ENCODE peak calls at places on chromosomes 7 and 10, in seven cellular contexts. W is stimulated activated naive B cell treated with anti-CD40 and anti-IgM and Interleukin-4, amounts not matched to agents 10 μg/mL and 1 μg/mL and 100 μg/mL, for 72 hours; B is NCI-H446; T is activated CD4-positive, alpha-beta T cell treated with anti-CD3 and anti-CD28 coated beads, Interleukin-2, amount 50 U/mL, for 1 hour; A is cardiac muscle cell; K is pons; M is esophagus squamous epithelium. O is an unnamed sample.

GRCh38 chr10:132882069-132882468 is 60.3 kb downstream of the CFAP46 start:
- DNase-seq in M (no peak), A (no peak), W (no peak), B (no peak), K (no peak), T (no peak), O (no peak)

GRCh38 chr10:124690971-124691370 is 53.2 kb downstream of the FAM53B start:
- DNase-seq in K (no peak), T (no peak), A (no peak), M (no peak), W (no peak), B (no peak), O (peak; percentile 51)

GRCh38 chr7:133886081-133886480 is 241.1 kb upstream of the LRGUK start:
- DNase-seq in T (no peak), K (no peak), M (no peak), B (no peak), A (no peak), W (no peak), O (no peak)

GRCh38 chr10:95655571-95656290 is 780 bp downstream of the ALDH18A1 start:
- DNase-seq in W (peak; percentile 10), M (no peak), T (no peak), K (peak; percentile 8), B (no peak), A (peak; percentile 35), O (no peak)

GRCh38 chr7:86785641-86786040 is 141.9 kb downstream of the GRM3 start:
- DNase-seq in A (no peak), T (no peak), B (no peak), W (no peak), M (no peak), K (no peak), O (no peak)

GRCh38 chr7:20172736-20173334 is 44.3 kb downstream of the MACC1 start:
- DNase-seq in A (peak; percentile 77), W (peak; percentile 24), K (no peak), B (peak; percentile 77), M (no peak), T (no peak), O (peak; percentile 75)

GRCh38 chr7:20834656-20835055 is 48.0 kb upstream of the SP8 start:
- DNase-seq in K (no peak), B (peak; percentile 43), T (no peak), W (no peak), A (no peak), M (no peak), O (no peak)

GRCh38 chr7:103987455-103987854 is 2.0 kb downstream of the RELN start:
- DNase-seq in M (no peak), T (no peak), W (no peak), K (no peak), B (peak; percentile 14), A (no peak), O (no peak)

GRCh38 chr7:139658919-139659675 is 118.7 kb downstream of the HIPK2 start:
- DNase-seq in A (no peak), M (no peak), W (no peak), B (no peak), K (peak; percentile 88), T (no peak), O (no peak)

GRCh38 chr7:25858562-25859411 is 293.2 kb upstream of the NFE2L3 start:
- DNase-seq in A (no peak), M (no peak), T (no peak), K (no peak), W (no peak), B (no peak), O (no peak)

GRCh38 chr10:101444499-101444898 is 90.5 kb downstream of the BTRC start:
- DNase-seq in W (no peak), A (no peak), T (no peak), K (no peak), B (no peak), M (no peak), O (no peak)

O was measured in NCI-H748 treated with DMSO at 0.1 percent for 48 hours.